ENCODE peak calls at places on chromosomes 5 and 9, in eight cellular contexts. One of them, this sample, is unnamed.

GRCh38 chr9:109253637-109254284 is 67.1 kb downstream of the EPB41L4B start:
- DNase-seq in sciatic nerve: no peak
- DNase-seq in AG20443: peak; percentile 74
- DNase-seq in stimulated activated CD4-positive, alpha-beta T cell treated with anti-CD3 and anti-CD28 coated beads, Interleukin-12 subunit alpha, Interleukin-12 subunit beta, amount 100 ng/mL, for 4 hours: no peak
- DNase-seq in endothelial cell: no peak
- DNase-seq in RKO: peak; percentile 23
- DNase-seq in NCI-H1105: no peak
- DNase-seq in neural crest cell: no peak
- DNase-seq in this sample: peak; percentile 75

GRCh38 chr5:103889500-103890209 is 327.1 kb upstream of the NUDT12 start:
- DNase-seq in sciatic nerve: no peak
- DNase-seq in AG20443: no peak
- DNase-seq in stimulated activated CD4-positive, alpha-beta T cell treated with anti-CD3 and anti-CD28 coated beads, Interleukin-12 subunit alpha, Interleukin-12 subunit beta, amount 100 ng/mL, for 4 hours: no peak
- DNase-seq in endothelial cell: no peak
- DNase-seq in RKO: no peak
- DNase-seq in NCI-H1105: no peak
- DNase-seq in neural crest cell: no peak
- DNase-seq in this sample: no peak

GRCh38 chr5:28215091-28215490 is 1176.7 kb upstream of the CDH9 start:
- DNase-seq in sciatic nerve: no peak
- DNase-seq in AG20443: no peak
- DNase-seq in stimulated activated CD4-positive, alpha-beta T cell treated with anti-CD3 and anti-CD28 coated beads, Interleukin-12 subunit alpha, Interleukin-12 subunit beta, amount 100 ng/mL, for 4 hours: no peak
- DNase-seq in endothelial cell: no peak
- DNase-seq in RKO: no peak
- DNase-seq in NCI-H1105: no peak
- DNase-seq in neural crest cell: no peak
- DNase-seq in this sample: no peak

GRCh38 chr9:26243722-26244121 is 565.5 kb upstream of the TUSC1 start:
- DNase-seq in sciatic nerve: no peak
- DNase-seq in AG20443: peak; percentile 34
- DNase-seq in stimulated activated CD4-positive, alpha-beta T cell treated with anti-CD3 and anti-CD28 coated beads, Interleukin-12 subunit alpha, Interleukin-12 subunit beta, amount 100 ng/mL, for 4 hours: no peak
- DNase-seq in endothelial cell: no peak
- DNase-seq in RKO: no peak
- DNase-seq in NCI-H1105: no peak
- DNase-seq in neural crest cell: no peak
- DNase-seq in this sample: peak; percentile 53

GRCh38 chr5:143161893-143162520 is 241.5 kb downstream of the NR3C1 start:
- DNase-seq in sciatic nerve: no peak
- DNase-seq in AG20443: peak; percentile 58
- DNase-seq in stimulated activated CD4-positive, alpha-beta T cell treated with anti-CD3 and anti-CD28 coated beads, Interleukin-12 subunit alpha, Interleukin-12 subunit beta, amount 100 ng/mL, for 4 hours: no peak
- DNase-seq in endothelial cell: no peak
- DNase-seq in RKO: no peak
- DNase-seq in NCI-H1105: no peak
- DNase-seq in neural crest cell: no peak
- DNase-seq in this sample: peak; percentile 88

GRCh38 chr5:168023190-168023589 is 268.3 kb upstream of the WWC1 start:
- DNase-seq in sciatic nerve: peak; percentile 60
- DNase-seq in AG20443: peak; percentile 76
- DNase-seq in stimulated activated CD4-positive, alpha-beta T cell treated with anti-CD3 and anti-CD28 coated beads, Interleukin-12 subunit alpha, Interleukin-12 subunit beta, amount 100 ng/mL, for 4 hours: no peak
- DNase-seq in endothelial cell: no peak
- DNase-seq in RKO: no peak
- DNase-seq in NCI-H1105: no peak
- DNase-seq in neural crest cell: no peak
- DNase-seq in this sample: no peak

GRCh38 chr5:78747703-78748359 is 99.3 kb upstream of the LHFPL2 start:
- DNase-seq in sciatic nerve: no peak
- DNase-seq in AG20443: peak; percentile 83
- DNase-seq in stimulated activated CD4-positive, alpha-beta T cell treated with anti-CD3 and anti-CD28 coated beads, Interleukin-12 subunit alpha, Interleukin-12 subunit beta, amount 100 ng/mL, for 4 hours: no peak
- DNase-seq in endothelial cell: no peak
- DNase-seq in RKO: no peak
- DNase-seq in NCI-H1105: no peak
- DNase-seq in neural crest cell: no peak
- DNase-seq in this sample: peak; percentile 85

GRCh38 chr9:22049411-22049810 is 40.3 kb upstream of the CDKN2B start:
- DNase-seq in sciatic nerve: no peak
- DNase-seq in AG20443: no peak
- DNase-seq in stimulated activated CD4-positive, alpha-beta T cell treated with anti-CD3 and anti-CD28 coated beads, Interleukin-12 subunit alpha, Interleukin-12 subunit beta, amount 100 ng/mL, for 4 hours: no peak
- DNase-seq in endothelial cell: no peak
- DNase-seq in RKO: no peak
- DNase-seq in NCI-H1105: no peak
- DNase-seq in neural crest cell: no peak
- DNase-seq in this sample: peak; percentile 44

GRCh38 chr5:143562935-143563334 is 159.4 kb upstream of the NR3C1 start:
- DNase-seq in sciatic nerve: no peak
- DNase-seq in AG20443: peak; percentile 33
- DNase-seq in stimulated activated CD4-positive, alpha-beta T cell treated with anti-CD3 and anti-CD28 coated beads, Interleukin-12 subunit alpha, Interleukin-12 subunit beta, amount 100 ng/mL, for 4 hours: no peak
- DNase-seq in endothelial cell: no peak
- DNase-seq in RKO: no peak
- DNase-seq in NCI-H1105: no peak
- DNase-seq in neural crest cell: no peak
- DNase-seq in this sample: peak; percentile 68

GRCh38 chr9:91306261-91306660 is 55.5 kb downstream of the AUH start:
- DNase-seq in sciatic nerve: no peak
- DNase-seq in AG20443: no peak
- DNase-seq in stimulated activated CD4-positive, alpha-beta T cell treated with anti-CD3 and anti-CD28 coated beads, Interleukin-12 subunit alpha, Interleukin-12 subunit beta, amount 100 ng/mL, for 4 hours: no peak
- DNase-seq in endothelial cell: no peak
- DNase-seq in RKO: no peak
- DNase-seq in NCI-H1105: no peak
- DNase-seq in neural crest cell: no peak
- DNase-seq in this sample: no peak

GRCh38 chr5:132056610-132057497 is 3.6 kb upstream of the IL3 start:
- DNase-seq in sciatic nerve: peak; percentile 43
- DNase-seq in AG20443: no peak
- DNase-seq in stimulated activated CD4-positive, alpha-beta T cell treated with anti-CD3 and anti-CD28 coated beads, Interleukin-12 subunit alpha, Interleukin-12 subunit beta, amount 100 ng/mL, for 4 hours: no peak
- DNase-seq in endothelial cell: peak; percentile 2
- DNase-seq in RKO: no peak
- DNase-seq in NCI-H1105: no peak
- DNase-seq in neural crest cell: no peak
- DNase-seq in this sample: no peak

GRCh38 chr9:37602817-37603216 is 10.4 kb upstream of the TOMM5 start:
- DNase-seq in sciatic nerve: no peak
- DNase-seq in AG20443: no peak
- DNase-seq in stimulated activated CD4-positive, alpha-beta T cell treated with anti-CD3 and anti-CD28 coated beads, Interleukin-12 subunit alpha, Interleukin-12 subunit beta, amount 100 ng/mL, for 4 hours: no peak
- DNase-seq in endothelial cell: no peak
- DNase-seq in RKO: no peak
- DNase-seq in NCI-H1105: no peak
- DNase-seq in neural crest cell: no peak
- DNase-seq in this sample: no peak

GRCh38 chr9:12723409-12724028 is 30.3 kb downstream of the TYRP1 start:
- DNase-seq in sciatic nerve: no peak
- DNase-seq in AG20443: no peak
- DNase-seq in stimulated activated CD4-positive, alpha-beta T cell treated with anti-CD3 and anti-CD28 coated beads, Interleukin-12 subunit alpha, Interleukin-12 subunit beta, amount 100 ng/mL, for 4 hours: no peak
- DNase-seq in endothelial cell: no peak
- DNase-seq in RKO: peak; percentile 55
- DNase-seq in NCI-H1105: no peak
- DNase-seq in neural crest cell: no peak
- DNase-seq in this sample: peak; percentile 55

GRCh38 chr9:3391414-3391813 is 134.4 kb downstream of the RFX3 start:
- DNase-seq in sciatic nerve: no peak
- DNase-seq in AG20443: no peak
- DNase-seq in stimulated activated CD4-positive, alpha-beta T cell treated with anti-CD3 and anti-CD28 coated beads, Interleukin-12 subunit alpha, Interleukin-12 subunit beta, amount 100 ng/mL, for 4 hours: no peak
- DNase-seq in endothelial cell: no peak
- DNase-seq in RKO: no peak
- DNase-seq in NCI-H1105: no peak
- DNase-seq in neural crest cell: no peak
- DNase-seq in this sample: no peak

GRCh38 chr5:173862047-173862477 is 26.1 kb upstream of the CPEB4 start:
- DNase-seq in sciatic nerve: no peak
- DNase-seq in AG20443: no peak
- DNase-seq in stimulated activated CD4-positive, alpha-beta T cell treated with anti-CD3 and anti-CD28 coated beads, Interleukin-12 subunit alpha, Interleukin-12 subunit beta, amount 100 ng/mL, for 4 hours: no peak
- DNase-seq in endothelial cell: no peak
- DNase-seq in RKO: no peak
- DNase-seq in NCI-H1105: no peak
- DNase-seq in neural crest cell: no peak
- DNase-seq in this sample: no peak

GRCh38 chr5:156326718-156327259 is at the start of gene SGCD:
- DNase-seq in sciatic nerve: peak; percentile 78
- DNase-seq in AG20443: peak; percentile 93
- DNase-seq in stimulated activated CD4-positive, alpha-beta T cell treated with anti-CD3 and anti-CD28 coated beads, Interleukin-12 subunit alpha, Interleukin-12 subunit beta, amount 100 ng/mL, for 4 hours: no peak
- DNase-seq in endothelial cell: peak; percentile 4
- DNase-seq in RKO: no peak
- DNase-seq in NCI-H1105: no peak
- DNase-seq in neural crest cell: no peak
- DNase-seq in this sample: peak; percentile 94

GRCh38 chr5:164224772-164225171 is 719.4 kb downstream of the MAT2B start:
- DNase-seq in sciatic nerve: no peak
- DNase-seq in AG20443: no peak
- DNase-seq in stimulated activated CD4-positive, alpha-beta T cell treated with anti-CD3 and anti-CD28 coated beads, Interleukin-12 subunit alpha, Interleukin-12 subunit beta, amount 100 ng/mL, for 4 hours: no peak
- DNase-seq in endothelial cell: no peak
- DNase-seq in RKO: no peak
- DNase-seq in NCI-H1105: no peak
- DNase-seq in neural crest cell: no peak
- DNase-seq in this sample: no peak

GRCh38 chr9:20835364-20836286 is 151.6 kb downstream of the FOCAD start:
- DNase-seq in sciatic nerve: no peak
- DNase-seq in AG20443: peak; percentile 14
- DNase-seq in stimulated activated CD4-positive, alpha-beta T cell treated with anti-CD3 and anti-CD28 coated beads, Interleukin-12 subunit alpha, Interleukin-12 subunit beta, amount 100 ng/mL, for 4 hours: no peak
- DNase-seq in endothelial cell: no peak
- DNase-seq in RKO: no peak
- DNase-seq in NCI-H1105: no peak
- DNase-seq in neural crest cell: peak; percentile 6
- DNase-seq in this sample: peak; percentile 55

GRCh38 chr5:132825165-132825823 is 5.2 kb downstream of the SHROOM1 start:
- DNase-seq in sciatic nerve: no peak
- DNase-seq in AG20443: no peak
- DNase-seq in stimulated activated CD4-positive, alpha-beta T cell treated with anti-CD3 and anti-CD28 coated beads, Interleukin-12 subunit alpha, Interleukin-12 subunit beta, amount 100 ng/mL, for 4 hours: no peak
- DNase-seq in endothelial cell: no peak
- DNase-seq in RKO: no peak
- DNase-seq in NCI-H1105: no peak
- DNase-seq in neural crest cell: no peak
- DNase-seq in this sample: no peak

GRCh38 chr9:127541865-127542264 is 70.2 kb upstream of the STXBP1 start:
- DNase-seq in sciatic nerve: peak; percentile 83
- DNase-seq in AG20443: peak; percentile 67
- DNase-seq in stimulated activated CD4-positive, alpha-beta T cell treated with anti-CD3 and anti-CD28 coated beads, Interleukin-12 subunit alpha, Interleukin-12 subunit beta, amount 100 ng/mL, for 4 hours: no peak
- DNase-seq in endothelial cell: no peak
- DNase-seq in RKO: no peak
- DNase-seq in NCI-H1105: no peak
- DNase-seq in neural crest cell: no peak
- DNase-seq in this sample: peak; percentile 78

GRCh38 chr9:110744753-110745522 is 76.3 kb downstream of the MUSK start:
- DNase-seq in sciatic nerve: no peak
- DNase-seq in AG20443: peak; percentile 83
- DNase-seq in stimulated activated CD4-positive, alpha-beta T cell treated with anti-CD3 and anti-CD28 coated beads, Interleukin-12 subunit alpha, Interleukin-12 subunit beta, amount 100 ng/mL, for 4 hours: no peak
- DNase-seq in endothelial cell: no peak
- DNase-seq in RKO: peak; percentile 83
- DNase-seq in NCI-H1105: no peak
- DNase-seq in neural crest cell: no peak
- DNase-seq in this sample: peak; percentile 99

This sample was measured in foreskin fibroblast.